ENCODE peak calls at places on chromosomes 13 and 19, in ten cellular contexts. One of them, this sample, is unnamed.

GRCh38 chr19:6071103-6071485 is 39.2 kb downstream of the RFX2 start:
- DNase-seq in aorta: no peak
- DNase-seq in pancreas: no peak
- DNase-seq in mammary epithelial cell: no peak
- DNase-seq in esophagus squamous epithelium: no peak
- DNase-seq in naive thymus-derived CD4-positive, alpha-beta T cell: no peak
- DNase-seq in tibial nerve: no peak
- DNase-seq in transverse colon: no peak
- DNase-seq in H9: no peak
- DNase-seq in fibroblast of lung: peak; percentile 73
- DNase-seq in this sample: no peak

GRCh38 chr13:79386125-79386822 is 19.8 kb downstream of the RBM26 start:
- DNase-seq in esophagus squamous epithelium: no peak
- DNase-seq in tibial nerve: no peak
- DNase-seq in fibroblast of lung: no peak
- DNase-seq in H9: no peak
- DNase-seq in transverse colon: no peak
- DNase-seq in pancreas: no peak
- DNase-seq in naive thymus-derived CD4-positive, alpha-beta T cell: no peak
- DNase-seq in mammary epithelial cell: peak; percentile 52
- DNase-seq in aorta: no peak
- DNase-seq in this sample: no peak

GRCh38 chr19:45670670-45671453 is 2.8 kb downstream of the GIPR start:
- DNase-seq in pancreas: peak; percentile 98
- DNase-seq in aorta: peak; percentile 70
- DNase-seq in transverse colon: peak; percentile 94
- DNase-seq in fibroblast of lung: peak; percentile 72
- DNase-seq in tibial nerve: no peak
- DNase-seq in esophagus squamous epithelium: no peak
- DNase-seq in mammary epithelial cell: peak; percentile 28
- DNase-seq in H9: peak; percentile 96
- DNase-seq in naive thymus-derived CD4-positive, alpha-beta T cell: peak; percentile 87
- DNase-seq in this sample: peak; percentile 91

GRCh38 chr19:42528354-42529247 is at the start of gene CEACAM1:
- DNase-seq in mammary epithelial cell: peak; percentile 58
- DNase-seq in transverse colon: peak; percentile 84
- DNase-seq in H9: no peak
- DNase-seq in aorta: peak; percentile 56
- DNase-seq in esophagus squamous epithelium: no peak
- DNase-seq in tibial nerve: no peak
- DNase-seq in naive thymus-derived CD4-positive, alpha-beta T cell: peak; percentile 53
- DNase-seq in pancreas: no peak
- DNase-seq in fibroblast of lung: no peak
- DNase-seq in this sample: peak; percentile 68

GRCh38 chr19:861756-862528 is 2.5 kb downstream of the CFD start:
- DNase-seq in esophagus squamous epithelium: no peak
- DNase-seq in aorta: peak; percentile 72
- DNase-seq in H9: peak; percentile 98
- DNase-seq in pancreas: no peak
- DNase-seq in tibial nerve: no peak
- DNase-seq in naive thymus-derived CD4-positive, alpha-beta T cell: peak; percentile 72
- DNase-seq in mammary epithelial cell: peak; percentile 36
- DNase-seq in transverse colon: peak; percentile 66
- DNase-seq in fibroblast of lung: peak; percentile 34
- DNase-seq in this sample: peak; percentile 93

GRCh38 chr13:110246530-110246929 is 60.4 kb downstream of the COL4A1 start:
- DNase-seq in naive thymus-derived CD4-positive, alpha-beta T cell: no peak
- DNase-seq in mammary epithelial cell: no peak
- DNase-seq in aorta: no peak
- DNase-seq in transverse colon: no peak
- DNase-seq in esophagus squamous epithelium: no peak
- DNase-seq in H9: no peak
- DNase-seq in tibial nerve: no peak
- DNase-seq in pancreas: no peak
- DNase-seq in fibroblast of lung: no peak
- DNase-seq in this sample: no peak

GRCh38 chr19:45082170-45082569 is 3.1 kb downstream of the GEMIN7 start:
- DNase-seq in H9: no peak
- DNase-seq in mammary epithelial cell: no peak
- DNase-seq in esophagus squamous epithelium: no peak
- DNase-seq in tibial nerve: no peak
- DNase-seq in aorta: no peak
- DNase-seq in pancreas: no peak
- DNase-seq in transverse colon: no peak
- DNase-seq in naive thymus-derived CD4-positive, alpha-beta T cell: no peak
- DNase-seq in fibroblast of lung: no peak
- DNase-seq in this sample: no peak

GRCh38 chr13:51849145-51850101 is 4.4 kb upstream of the TMEM272 start:
- DNase-seq in naive thymus-derived CD4-positive, alpha-beta T cell: peak; percentile 39
- DNase-seq in H9: peak; percentile 88
- DNase-seq in transverse colon: no peak
- DNase-seq in esophagus squamous epithelium: no peak
- DNase-seq in aorta: no peak
- DNase-seq in pancreas: no peak
- DNase-seq in fibroblast of lung: peak; percentile 53
- DNase-seq in tibial nerve: no peak
- DNase-seq in mammary epithelial cell: no peak
- DNase-seq in this sample: peak; percentile 62

GRCh38 chr13:91381371-91381770 is 17.1 kb upstream of the GPC5 start:
- DNase-seq in mammary epithelial cell: no peak
- DNase-seq in pancreas: no peak
- DNase-seq in H9: no peak
- DNase-seq in naive thymus-derived CD4-positive, alpha-beta T cell: no peak
- DNase-seq in tibial nerve: no peak
- DNase-seq in fibroblast of lung: peak; percentile 69
- DNase-seq in transverse colon: no peak
- DNase-seq in esophagus squamous epithelium: no peak
- DNase-seq in aorta: no peak
- DNase-seq in this sample: peak; percentile 65

GRCh38 chr13:109815651-109816050 is 29.3 kb upstream of the IRS2 start:
- DNase-seq in transverse colon: no peak
- DNase-seq in mammary epithelial cell: no peak
- DNase-seq in aorta: no peak
- DNase-seq in naive thymus-derived CD4-positive, alpha-beta T cell: no peak
- DNase-seq in esophagus squamous epithelium: no peak
- DNase-seq in H9: no peak
- DNase-seq in tibial nerve: no peak
- DNase-seq in fibroblast of lung: no peak
- DNase-seq in pancreas: no peak
- DNase-seq in this sample: no peak

GRCh38 chr13:22927008-22927393 is 253.8 kb upstream of the SGCG start:
- DNase-seq in mammary epithelial cell: no peak
- DNase-seq in pancreas: no peak
- DNase-seq in transverse colon: no peak
- DNase-seq in H9: no peak
- DNase-seq in naive thymus-derived CD4-positive, alpha-beta T cell: no peak
- DNase-seq in fibroblast of lung: no peak
- DNase-seq in esophagus squamous epithelium: no peak
- DNase-seq in aorta: no peak
- DNase-seq in tibial nerve: no peak
- DNase-seq in this sample: no peak

GRCh38 chr13:94369862-94370491 is 109.5 kb downstream of the DCT start:
- DNase-seq in pancreas: no peak
- DNase-seq in aorta: no peak
- DNase-seq in H9: no peak
- DNase-seq in tibial nerve: no peak
- DNase-seq in transverse colon: peak; percentile 7
- DNase-seq in naive thymus-derived CD4-positive, alpha-beta T cell: no peak
- DNase-seq in esophagus squamous epithelium: no peak
- DNase-seq in fibroblast of lung: peak; percentile 92
- DNase-seq in mammary epithelial cell: no peak
- DNase-seq in this sample: no peak

GRCh38 chr19:6260376-6260775 is 19.4 kb downstream of the MLLT1 start:
- DNase-seq in tibial nerve: no peak
- DNase-seq in H9: no peak
- DNase-seq in aorta: no peak
- DNase-seq in esophagus squamous epithelium: no peak
- DNase-seq in pancreas: no peak
- DNase-seq in naive thymus-derived CD4-positive, alpha-beta T cell: no peak
- DNase-seq in transverse colon: no peak
- DNase-seq in mammary epithelial cell: no peak
- DNase-seq in fibroblast of lung: no peak
- DNase-seq in this sample: no peak

GRCh38 chr19:41957838-41958366 is 1.2 kb downstream of the RABAC1 start:
- DNase-seq in naive thymus-derived CD4-positive, alpha-beta T cell: no peak
- DNase-seq in fibroblast of lung: peak; percentile 78
- DNase-seq in tibial nerve: peak; percentile 37
- DNase-seq in transverse colon: peak; percentile 86
- DNase-seq in mammary epithelial cell: peak; percentile 88
- DNase-seq in esophagus squamous epithelium: no peak
- DNase-seq in aorta: peak; percentile 63
- DNase-seq in pancreas: peak; percentile 78
- DNase-seq in H9: peak; percentile 89
- DNase-seq in this sample: peak; percentile 80

GRCh38 chr13:113915012-113915763 is 51.3 kb upstream of the GAS6 start:
- DNase-seq in tibial nerve: no peak
- DNase-seq in esophagus squamous epithelium: no peak
- DNase-seq in naive thymus-derived CD4-positive, alpha-beta T cell: no peak
- DNase-seq in mammary epithelial cell: no peak
- DNase-seq in pancreas: peak; percentile 42
- DNase-seq in aorta: no peak
- DNase-seq in transverse colon: no peak
- DNase-seq in H9: peak; percentile 15
- DNase-seq in fibroblast of lung: no peak
- DNase-seq in this sample: no peak

GRCh38 chr19:3358919-3359849 is 7.2 kb upstream of the NFIC start:
- DNase-seq in naive thymus-derived CD4-positive, alpha-beta T cell: peak; percentile 72
- DNase-seq in tibial nerve: no peak
- DNase-seq in fibroblast of lung: peak; percentile 61
- DNase-seq in transverse colon: peak; percentile 78
- DNase-seq in pancreas: peak; percentile 90
- DNase-seq in H9: no peak
- DNase-seq in mammary epithelial cell: no peak
- DNase-seq in aorta: peak; percentile 81
- DNase-seq in esophagus squamous epithelium: no peak
- DNase-seq in this sample: peak; percentile 28

GRCh38 chr19:3359850-3360493 is 6.4 kb upstream of the NFIC start:
- DNase-seq in naive thymus-derived CD4-positive, alpha-beta T cell: peak; percentile 48
- DNase-seq in tibial nerve: no peak
- DNase-seq in pancreas: peak; percentile 80
- DNase-seq in fibroblast of lung: no peak
- DNase-seq in H9: no peak
- DNase-seq in transverse colon: no peak
- DNase-seq in aorta: no peak
- DNase-seq in mammary epithelial cell: no peak
- DNase-seq in esophagus squamous epithelium: no peak
- DNase-seq in this sample: peak; percentile 21

GRCh38 chr19:3357362-3357730 is 9.0 kb upstream of the NFIC start:
- DNase-seq in tibial nerve: no peak
- DNase-seq in naive thymus-derived CD4-positive, alpha-beta T cell: no peak
- DNase-seq in mammary epithelial cell: no peak
- DNase-seq in aorta: no peak
- DNase-seq in pancreas: no peak
- DNase-seq in transverse colon: no peak
- DNase-seq in H9: no peak
- DNase-seq in fibroblast of lung: no peak
- DNase-seq in esophagus squamous epithelium: no peak
- DNase-seq in this sample: no peak

GRCh38 chr19:3357731-3358391 is 8.5 kb upstream of the NFIC start:
- DNase-seq in naive thymus-derived CD4-positive, alpha-beta T cell: no peak
- DNase-seq in aorta: no peak
- DNase-seq in esophagus squamous epithelium: no peak
- DNase-seq in transverse colon: no peak
- DNase-seq in pancreas: no peak
- DNase-seq in mammary epithelial cell: no peak
- DNase-seq in tibial nerve: no peak
- DNase-seq in fibroblast of lung: no peak
- DNase-seq in H9: no peak
- DNase-seq in this sample: no peak

GRCh38 chr19:3358392-3358918 is 7.9 kb upstream of the NFIC start:
- DNase-seq in mammary epithelial cell: no peak
- DNase-seq in aorta: no peak
- DNase-seq in naive thymus-derived CD4-positive, alpha-beta T cell: no peak
- DNase-seq in pancreas: peak; percentile 67
- DNase-seq in esophagus squamous epithelium: no peak
- DNase-seq in fibroblast of lung: no peak
- DNase-seq in transverse colon: no peak
- DNase-seq in H9: no peak
- DNase-seq in tibial nerve: no peak
- DNase-seq in this sample: no peak
- H3K27ac ChIP-seq in mammary epithelial cell: no peak overlapping the region
- H3K27ac ChIP-seq in aorta: no peak overlapping the region
- H3K27ac ChIP-seq in naive thymus-derived CD4-positive, alpha-beta T cell: peak overlapping the region; percentile 52
- H3K27ac ChIP-seq in pancreas: peak overlapping the region; percentile 49
- H3K27ac ChIP-seq in esophagus squamous epithelium: peak overlapping the region; percentile 99
- H3K27ac ChIP-seq in fibroblast of lung: no peak overlapping the region
- H3K27ac ChIP-seq in transverse colon: peak overlapping the region; percentile 91
- H3K27ac ChIP-seq in H9: no peak overlapping the region
- H3K27ac ChIP-seq in tibial nerve: peak overlapping the region; percentile 57
- H3K27ac ChIP-seq in this sample: no peak overlapping the region

GRCh38 chr13:99736541-99736940 is 235.0 kb downstream of the ZIC5 start:
- DNase-seq in fibroblast of lung: no peak
- DNase-seq in H9: no peak
- DNase-seq in esophagus squamous epithelium: no peak
- DNase-seq in aorta: no peak
- DNase-seq in naive thymus-derived CD4-positive, alpha-beta T cell: no peak
- DNase-seq in tibial nerve: no peak
- DNase-seq in mammary epithelial cell: no peak
- DNase-seq in transverse colon: no peak
- DNase-seq in pancreas: no peak
- DNase-seq in this sample: no peak
- H3K4me1 ChIP-seq in fibroblast of lung: no peaks in the 10 kb centered on the region
- H3K4me1 ChIP-seq in H9: peaks cover 6% of the 10 kb centered on the region
- H3K4me1 ChIP-seq in esophagus squamous epithelium: no peaks in the 10 kb centered on the region
- H3K4me1 ChIP-seq in aorta: no peaks in the 10 kb centered on the region
- H3K4me1 ChIP-seq in naive thymus-derived CD4-positive, alpha-beta T cell: no peaks in the 10 kb centered on the region
- H3K4me1 ChIP-seq in tibial nerve: no peaks in the 10 kb centered on the region
- H3K4me1 ChIP-seq in mammary epithelial cell: no peaks in the 10 kb centered on the region
- H3K4me1 ChIP-seq in transverse colon: peaks cover 3% of the 10 kb centered on the region
- H3K4me1 ChIP-seq in pancreas: no peaks in the 10 kb centered on the region
- H3K4me1 ChIP-seq in this sample: no peaks in the 10 kb centered on the region

DNA sequence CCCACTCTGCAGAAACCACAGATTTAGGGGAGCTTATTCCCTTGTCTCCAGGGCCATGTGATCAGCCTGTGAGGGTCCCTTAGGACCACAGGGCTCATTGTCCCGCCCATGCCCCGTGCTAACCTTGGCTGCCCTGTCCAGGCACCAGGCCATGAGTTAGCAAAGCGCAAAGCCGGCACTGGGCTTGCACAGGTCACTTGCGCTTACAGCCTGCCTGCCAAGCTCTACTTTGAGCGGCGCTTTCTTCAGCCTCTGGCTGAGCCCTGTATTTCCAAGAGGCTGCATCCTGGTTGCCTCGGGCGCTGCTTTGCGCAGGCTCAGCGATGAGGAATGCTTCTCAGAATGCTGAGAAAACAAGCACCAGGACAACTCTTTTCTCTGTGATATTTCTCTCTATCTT is 188.0 kb downstream of the TDRD3 start:
- DNase-seq in fibroblast of lung: no peak
- DNase-seq in H9: peak; percentile 83
- DNase-seq in pancreas: no peak
- DNase-seq in tibial nerve: peak; percentile 26
- DNase-seq in naive thymus-derived CD4-positive, alpha-beta T cell: no peak
- DNase-seq in transverse colon: no peak
- DNase-seq in aorta: peak; percentile 47
- DNase-seq in esophagus squamous epithelium: no peak
- DNase-seq in mammary epithelial cell: no peak
- DNase-seq in this sample: no peak
- H3K27ac ChIP-seq in fibroblast of lung: peak overlapping the region; percentile 13
- H3K27ac ChIP-seq in H9: peak overlapping the region; percentile 76
- H3K27ac ChIP-seq in pancreas: no peak overlapping the region
- H3K27ac ChIP-seq in tibial nerve: no peak overlapping the region
- H3K27ac ChIP-seq in naive thymus-derived CD4-positive, alpha-beta T cell: no peak overlapping the region
- H3K27ac ChIP-seq in transverse colon: no peak overlapping the region
- H3K27ac ChIP-seq in aorta: no peak overlapping the region
- H3K27ac ChIP-seq in esophagus squamous epithelium: no peak overlapping the region
- H3K27ac ChIP-seq in mammary epithelial cell: no peak overlapping the region
- H3K27ac ChIP-seq in this sample: no peak overlapping the region

GRCh38 chr13:24216176-24216575 is 55.7 kb downstream of the SPATA13 start:
- DNase-seq in pancreas: no peak
- DNase-seq in transverse colon: no peak
- DNase-seq in tibial nerve: no peak
- DNase-seq in naive thymus-derived CD4-positive, alpha-beta T cell: no peak
- DNase-seq in fibroblast of lung: no peak
- DNase-seq in mammary epithelial cell: peak; percentile 54
- DNase-seq in H9: no peak
- DNase-seq in esophagus squamous epithelium: no peak
- DNase-seq in aorta: no peak
- DNase-seq in this sample: no peak
- H3K4me1 ChIP-seq in pancreas: peaks cover 77% of the 10 kb centered on the region
- H3K4me1 ChIP-seq in transverse colon: peaks cover 49% of the 10 kb centered on the region
- H3K4me1 ChIP-seq in tibial nerve: peaks cover 53% of the 10 kb centered on the region
- H3K4me1 ChIP-seq in naive thymus-derived CD4-positive, alpha-beta T cell: peaks cover 4% of the 10 kb centered on the region
- H3K4me1 ChIP-seq in fibroblast of lung: peaks cover 3% of the 10 kb centered on the region
- H3K4me1 ChIP-seq in mammary epithelial cell: peaks cover 7% of the 10 kb centered on the region
- H3K4me1 ChIP-seq in H9: peaks cover 15% of the 10 kb centered on the region
- H3K4me1 ChIP-seq in esophagus squamous epithelium: no peaks in the 10 kb centered on the region
- H3K4me1 ChIP-seq in aorta: no peaks in the 10 kb centered on the region
- H3K4me1 ChIP-seq in this sample: peaks cover 59% of the 10 kb centered on the region

This sample was measured in OCI-LY7.